ENCODE peak calls at places on chromosome 14, in six cellular contexts. A is stimulated activated CD8-positive, alpha-beta memory T cell treated with anti-CD3 and anti-CD28 coated beads, Interleukin-15, amount 100 ng/mL, for 24 hours; S is BE2C; Z is NCI-H524; T is iris pigment epithelial cell; P is substantia nigra. K is an unnamed sample.

GRCh38 chr14:102690509-102691286 is 86.6 kb upstream of the TRAF3 start:
- DNase-seq in T (no peak), A (no peak), S (no peak), Z (no peak), P (no peak), K (no peak)

GRCh38 chr14:64706552-64707193 is 2.4 kb downstream of the PLEKHG3 start:
- DNase-seq in P (peak; percentile 83), S (peak; percentile 11), Z (no peak), A (no peak), T (no peak), K (no peak)

GRCh38 chr14:68594737-68595380 is 198.0 kb downstream of the ZFP36L1 start:
- DNase-seq in S (no peak), P (no peak), T (no peak), Z (no peak), A (no peak), K (no peak)

GRCh38 chr14:45868377-45868776 is 615.4 kb upstream of the MIS18BP1 start:
- DNase-seq in Z (no peak), T (no peak), S (no peak), P (no peak), A (no peak), K (no peak)

GRCh38 chr14:64729386-64730060 is 25.3 kb downstream of the PLEKHG3 start:
- DNase-seq in P (no peak), T (no peak), Z (no peak), A (no peak), S (no peak), K (no peak)

GRCh38 chr14:77006127-77006526 is 22.4 kb downstream of the IRF2BPL start:
- DNase-seq in S (no peak), Z (no peak), A (no peak), T (no peak), P (no peak), K (no peak)

GRCh38 chr14:100413699-100414098 is 90.6 kb downstream of the SLC25A47 start:
- DNase-seq in Z (no peak), A (no peak), T (no peak), S (no peak), P (no peak), K (no peak)

GRCh38 chr14:34297786-34298520 is 164.1 kb downstream of the SPTSSA start:
- DNase-seq in P (no peak), T (no peak), S (no peak), Z (no peak), A (no peak), K (no peak)

GRCh38 chr14:74510211-74510931 is 16.8 kb downstream of the ISCA2 start:
- DNase-seq in T (peak; percentile 64), Z (no peak), A (no peak), S (no peak), P (no peak), K (peak; percentile 48)

GRCh38 chr14:100103261-100104005 is 38.2 kb downstream of the EVL start:
- DNase-seq in T (no peak), P (no peak), Z (no peak), A (no peak), S (no peak), K (no peak)

GRCh38 chr14:41925409-41925808 is 318.7 kb downstream of the LRFN5 start:
- DNase-seq in P (no peak), S (no peak), Z (peak; percentile 53), T (peak; percentile 0), A (no peak), K (peak; percentile 1)

GRCh38 chr14:72892879-72893635 is 844 bp downstream of the DPF3 start:
- DNase-seq in S (peak; percentile 50), T (peak; percentile 40), A (no peak), Z (peak; percentile 49), P (peak; percentile 14), K (no peak)

GRCh38 chr14:78576437-78577166 is 406.4 kb downstream of the NRXN3 start:
- DNase-seq in T (no peak), Z (no peak), A (no peak), P (no peak), S (no peak), K (no peak)

GRCh38 chr14:77409131-77409533 is 14.2 kb downstream of the NOXRED1 start:
- DNase-seq in S (peak; percentile 22), A (no peak), T (peak; percentile 29), Z (peak; percentile 36), P (no peak), K (no peak)

GRCh38 chr14:105314287-105315185 is at the start of gene PACS2:
- DNase-seq in P (no peak), S (peak; percentile 81), A (peak; percentile 59), Z (peak; percentile 71), T (peak; percentile 81), K (peak; percentile 87)

GRCh38 chr14:24136684-24137528 is 912 bp downstream of the PSME1 start:
- DNase-seq in A (no peak), P (no peak), T (no peak), Z (no peak), S (no peak), K (no peak)

GRCh38 chr14:90521121-90521929 is 124.5 kb downstream of the CALM1 start:
- DNase-seq in S (no peak), Z (peak; percentile 99), T (peak; percentile 33), P (no peak), A (no peak), K (no peak)

GRCh38 chr14:95679995-95680735 is 6.1 kb upstream of the TCL1B start:
- DNase-seq in P (no peak), T (no peak), Z (no peak), A (no peak), S (no peak), K (no peak)

GRCh38 chr14:69363055-69363454 is 35.0 kb downstream of the ERH start:
- DNase-seq in A (no peak), S (peak; percentile 67), T (peak; percentile 36), P (peak; percentile 26), Z (no peak), K (no peak)

GRCh38 chr14:100012478-100012925 is 52.7 kb upstream of the EVL start:
- DNase-seq in S (peak; percentile 35), Z (no peak), T (peak; percentile 93), A (no peak), P (no peak), K (no peak)

GRCh38 chr14:80946797-80947196 is 5.3 kb upstream of the CEP128 start:
- DNase-seq in P (no peak), Z (no peak), A (no peak), S (no peak), T (no peak), K (no peak)

GRCh38 chr14:103708750-103709187 is 6.5 kb downstream of the XRCC3 start:
- DNase-seq in T (no peak), S (peak; percentile 51), P (no peak), Z (no peak), A (no peak), K (no peak)

GRCh38 chr14:91344107-91344506 is 73.5 kb downstream of the CCDC88C start:
- DNase-seq in A (no peak), S (no peak), T (no peak), P (no peak), Z (no peak), K (no peak)